ENCODE peak calls at places on chromosomes 2 and 18, in six cellular contexts. One of them, this sample, is unnamed.

GRCh38 chr2:23404426-23404825 is 19.4 kb downstream of the KLHL29 start:
- DNase-seq in psoas muscle: no peak
- DNase-seq in AG10803: peak; percentile 82
- DNase-seq in dorsolateral prefrontal cortex: no peak
- DNase-seq in RWPE2: no peak
- DNase-seq in BE2C: peak; percentile 73
- DNase-seq in this sample: peak; percentile 87

GRCh38 chr2:127508621-127509034 is 17.7 kb downstream of the IWS1 start:
- DNase-seq in psoas muscle: peak; percentile 87
- DNase-seq in AG10803: peak; percentile 100
- DNase-seq in dorsolateral prefrontal cortex: peak; percentile 77
- DNase-seq in RWPE2: peak; percentile 91
- DNase-seq in BE2C: peak; percentile 60
- DNase-seq in this sample: peak; percentile 99

GRCh38 chr2:48531141-48531648 is 1.2 kb downstream of the STON1 start:
- DNase-seq in psoas muscle: no peak
- DNase-seq in AG10803: peak; percentile 82
- DNase-seq in dorsolateral prefrontal cortex: no peak
- DNase-seq in RWPE2: no peak
- DNase-seq in BE2C: peak; percentile 10
- DNase-seq in this sample: peak; percentile 85

GRCh38 chr2:120898496-120898895 is 162.8 kb downstream of the GLI2 start:
- DNase-seq in psoas muscle: peak; percentile 7
- DNase-seq in AG10803: no peak
- DNase-seq in dorsolateral prefrontal cortex: no peak
- DNase-seq in RWPE2: no peak
- DNase-seq in BE2C: no peak
- DNase-seq in this sample: no peak

GRCh38 chr2:2107140-2107539 is 223.9 kb downstream of the MYT1L start:
- DNase-seq in psoas muscle: no peak
- DNase-seq in AG10803: no peak
- DNase-seq in dorsolateral prefrontal cortex: no peak
- DNase-seq in RWPE2: no peak
- DNase-seq in BE2C: peak; percentile 74
- DNase-seq in this sample: no peak

GRCh38 chr2:52074139-52074719 is 1042.3 kb upstream of the NRXN1 start:
- DNase-seq in psoas muscle: no peak
- DNase-seq in AG10803: no peak
- DNase-seq in dorsolateral prefrontal cortex: no peak
- DNase-seq in RWPE2: no peak
- DNase-seq in BE2C: peak; percentile 60
- DNase-seq in this sample: no peak

GRCh38 chr2:42843611-42844010 is 51.2 kb upstream of the HAAO start:
- DNase-seq in psoas muscle: no peak
- DNase-seq in AG10803: no peak
- DNase-seq in dorsolateral prefrontal cortex: no peak
- DNase-seq in RWPE2: no peak
- DNase-seq in BE2C: no peak
- DNase-seq in this sample: no peak

GRCh38 chr2:138474093-138474834 is 27.3 kb upstream of the SPOPL start:
- DNase-seq in psoas muscle: no peak
- DNase-seq in AG10803: no peak
- DNase-seq in dorsolateral prefrontal cortex: no peak
- DNase-seq in RWPE2: no peak
- DNase-seq in BE2C: no peak
- DNase-seq in this sample: peak; percentile 89

GRCh38 chr2:118231759-118232158 is 143.5 kb downstream of the INSIG2 start:
- DNase-seq in psoas muscle: no peak
- DNase-seq in AG10803: no peak
- DNase-seq in dorsolateral prefrontal cortex: no peak
- DNase-seq in RWPE2: no peak
- DNase-seq in BE2C: no peak
- DNase-seq in this sample: no peak

GRCh38 chr2:202135111-202135874 is 62.2 kb downstream of the KIAA2012 start:
- DNase-seq in psoas muscle: peak; percentile 85
- DNase-seq in AG10803: peak; percentile 100
- DNase-seq in dorsolateral prefrontal cortex: peak; percentile 40
- DNase-seq in RWPE2: no peak
- DNase-seq in BE2C: no peak
- DNase-seq in this sample: peak; percentile 99

DNA sequence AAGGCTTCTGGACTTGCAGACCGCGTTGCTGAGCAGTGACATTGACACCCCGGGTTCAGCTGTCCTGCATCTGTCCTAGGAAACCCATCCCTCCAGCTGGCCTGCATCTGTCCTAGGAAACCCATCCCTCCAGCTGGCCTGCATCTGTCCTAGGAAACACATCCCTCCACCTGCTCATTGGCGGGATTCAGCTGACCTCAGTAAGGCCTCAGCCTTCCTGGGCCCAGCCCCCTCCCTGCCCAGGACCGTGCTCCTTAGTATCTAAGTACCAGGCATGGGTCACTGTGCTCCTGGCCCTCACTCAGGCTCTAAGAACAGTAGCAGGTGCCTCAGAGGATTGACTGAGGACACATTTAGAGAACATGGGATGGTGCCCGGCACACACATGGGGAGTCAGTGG is 1.2 kb downstream of the MLPH start:
- DNase-seq in psoas muscle: no peak
- DNase-seq in AG10803: no peak
- DNase-seq in dorsolateral prefrontal cortex: no peak
- DNase-seq in RWPE2: no peak
- DNase-seq in BE2C: no peak
- DNase-seq in this sample: no peak
- H3K4me3 ChIP-seq in psoas muscle: no peak overlapping the region
- H3K4me3 ChIP-seq in AG10803: no peak overlapping the region
- H3K4me3 ChIP-seq in dorsolateral prefrontal cortex: no peak overlapping the region
- H3K4me3 ChIP-seq in RWPE2: no peak overlapping the region
- H3K4me3 ChIP-seq in BE2C: no peak overlapping the region
- H3K4me3 ChIP-seq in this sample: peak overlapping the region; percentile 72

GRCh38 chr18:35512761-35513160 is 15.0 kb upstream of the INO80C start:
- DNase-seq in psoas muscle: no peak
- DNase-seq in AG10803: no peak
- DNase-seq in dorsolateral prefrontal cortex: no peak
- DNase-seq in RWPE2: no peak
- DNase-seq in BE2C: no peak
- DNase-seq in this sample: no peak

GRCh38 chr18:35510071-35511010 is 12.6 kb upstream of the INO80C start:
- DNase-seq in psoas muscle: no peak
- DNase-seq in AG10803: no peak
- DNase-seq in dorsolateral prefrontal cortex: no peak
- DNase-seq in RWPE2: no peak
- DNase-seq in BE2C: no peak
- DNase-seq in this sample: no peak

GRCh38 chr18:35513181-35513932 is 15.6 kb upstream of the INO80C start:
- DNase-seq in psoas muscle: peak; percentile 74
- DNase-seq in AG10803: peak; percentile 75
- DNase-seq in dorsolateral prefrontal cortex: peak; percentile 36
- DNase-seq in RWPE2: no peak
- DNase-seq in BE2C: no peak
- DNase-seq in this sample: peak; percentile 88

GRCh38 chr18:35511428-35511827 is 13.7 kb upstream of the INO80C start:
- DNase-seq in psoas muscle: no peak
- DNase-seq in AG10803: no peak
- DNase-seq in dorsolateral prefrontal cortex: no peak
- DNase-seq in RWPE2: no peak
- DNase-seq in BE2C: no peak
- DNase-seq in this sample: no peak

DNA sequence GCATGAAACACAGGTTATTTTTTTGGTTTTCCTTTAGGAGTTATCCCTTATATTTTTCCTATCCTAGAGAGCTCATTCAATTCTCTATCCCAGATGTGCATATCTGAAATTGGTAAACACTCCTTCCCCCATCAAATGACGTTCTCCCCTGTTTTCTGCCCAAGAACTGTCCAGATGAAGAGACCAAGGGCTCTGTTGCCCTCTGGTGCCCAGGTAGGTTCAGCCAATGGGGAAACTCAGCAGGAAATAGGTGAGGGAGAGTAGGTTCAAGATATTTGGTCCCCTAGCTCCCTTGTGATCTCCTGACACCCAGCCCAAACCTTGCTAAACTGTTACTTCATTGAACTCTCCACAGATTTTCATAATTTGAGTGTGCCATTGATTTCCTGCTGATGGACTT is 14.1 kb upstream of the INO80C start:
- DNase-seq in psoas muscle: no peak
- DNase-seq in AG10803: no peak
- DNase-seq in dorsolateral prefrontal cortex: no peak
- DNase-seq in RWPE2: no peak
- DNase-seq in BE2C: no peak
- DNase-seq in this sample: no peak
- TF ChIP-seq CTCF in psoas muscle: no peak
- TF ChIP-seq CTCF in AG10803: no peak
- TF ChIP-seq CTCF in dorsolateral prefrontal cortex: no peak
- TF ChIP-seq CTCF in RWPE2: peak; percentile 35
- TF ChIP-seq CTCF in BE2C: no peak
- TF ChIP-seq CTCF in this sample: no peak

GRCh38 chr18:76697441-76697901 is 124.9 kb upstream of the ZNF236 start:
- DNase-seq in psoas muscle: no peak
- DNase-seq in AG10803: peak; percentile 12
- DNase-seq in dorsolateral prefrontal cortex: no peak
- DNase-seq in RWPE2: no peak
- DNase-seq in BE2C: no peak
- DNase-seq in this sample: peak; percentile 29
- H3K4me3 ChIP-seq in psoas muscle: no peak overlapping the region
- H3K4me3 ChIP-seq in AG10803: peak overlapping the region; percentile 13
- H3K4me3 ChIP-seq in dorsolateral prefrontal cortex: no peak overlapping the region
- H3K4me3 ChIP-seq in RWPE2: no peak overlapping the region
- H3K4me3 ChIP-seq in BE2C: no peak overlapping the region
- H3K4me3 ChIP-seq in this sample: no peak overlapping the region

DNA sequence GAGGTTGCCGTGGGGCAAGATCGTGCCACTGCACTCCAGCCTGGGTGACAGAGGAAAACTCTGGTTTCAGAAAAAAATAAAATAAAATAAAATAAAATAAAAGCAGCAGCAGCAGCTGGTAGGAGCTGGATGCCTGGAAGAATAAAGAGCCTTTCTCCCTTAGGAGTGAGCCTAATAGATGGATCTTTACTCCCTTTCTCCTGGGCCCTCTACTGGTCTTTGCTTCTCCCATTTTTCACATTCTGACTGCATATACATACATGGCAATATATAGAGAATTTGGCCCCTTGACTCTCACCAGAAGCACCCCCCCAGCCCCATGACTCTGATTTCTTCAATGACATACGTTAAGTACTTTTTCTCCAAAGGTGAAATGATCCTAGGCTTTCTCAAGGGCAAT is 9.8 kb upstream of the MALT1 start:
- DNase-seq in psoas muscle: no peak
- DNase-seq in AG10803: peak; percentile 30
- DNase-seq in dorsolateral prefrontal cortex: no peak
- DNase-seq in RWPE2: no peak
- DNase-seq in BE2C: no peak
- DNase-seq in this sample: peak; percentile 42
- TF ChIP-seq CTCF in psoas muscle: peak; percentile 35
- TF ChIP-seq CTCF in AG10803: peak; percentile 52
- TF ChIP-seq CTCF in dorsolateral prefrontal cortex: no peak
- TF ChIP-seq CTCF in RWPE2: peak; percentile 24
- TF ChIP-seq CTCF in BE2C: peak; percentile 24
- TF ChIP-seq CTCF in this sample: peak; percentile 20

GRCh38 chr2:205474746-205475145 is 207.6 kb upstream of the NRP2 start:
- DNase-seq in psoas muscle: no peak
- DNase-seq in AG10803: peak; percentile 68
- DNase-seq in dorsolateral prefrontal cortex: no peak
- DNase-seq in RWPE2: no peak
- DNase-seq in BE2C: no peak
- DNase-seq in this sample: peak; percentile 20
- H3K4me3 ChIP-seq in psoas muscle: no peak overlapping the region
- H3K4me3 ChIP-seq in AG10803: no peak overlapping the region
- H3K4me3 ChIP-seq in dorsolateral prefrontal cortex: no peak overlapping the region
- H3K4me3 ChIP-seq in RWPE2: no peak overlapping the region
- H3K4me3 ChIP-seq in BE2C: no peak overlapping the region
- H3K4me3 ChIP-seq in this sample: no peak overlapping the region

GRCh38 chr2:39730685-39731302 is 48.3 kb downstream of the THUMPD2 start:
- DNase-seq in psoas muscle: no peak
- DNase-seq in AG10803: no peak
- DNase-seq in dorsolateral prefrontal cortex: no peak
- DNase-seq in RWPE2: no peak
- DNase-seq in BE2C: no peak
- DNase-seq in this sample: peak; percentile 65
- TF ChIP-seq CTCF in psoas muscle: peak; percentile 38
- TF ChIP-seq CTCF in AG10803: peak; percentile 54
- TF ChIP-seq CTCF in dorsolateral prefrontal cortex: peak; percentile 68
- TF ChIP-seq CTCF in RWPE2: peak; percentile 56
- TF ChIP-seq CTCF in BE2C: peak; percentile 84
- TF ChIP-seq CTCF in this sample: peak; percentile 68

GRCh38 chr2:119354860-119355259 is 11.8 kb downstream of the C2orf76 start:
- DNase-seq in psoas muscle: no peak
- DNase-seq in AG10803: no peak
- DNase-seq in dorsolateral prefrontal cortex: no peak
- DNase-seq in RWPE2: no peak
- DNase-seq in BE2C: no peak
- DNase-seq in this sample: no peak
- H3K4me3 ChIP-seq in psoas muscle: no peak overlapping the region
- H3K4me3 ChIP-seq in AG10803: no peak overlapping the region
- H3K4me3 ChIP-seq in dorsolateral prefrontal cortex: no peak overlapping the region
- H3K4me3 ChIP-seq in RWPE2: no peak overlapping the region
- H3K4me3 ChIP-seq in BE2C: no peak overlapping the region
- H3K4me3 ChIP-seq in this sample: no peak overlapping the region

GRCh38 chr18:76922107-76922506 is 99.8 kb downstream of the ZNF236 start:
- DNase-seq in psoas muscle: peak; percentile 72
- DNase-seq in AG10803: peak; percentile 43
- DNase-seq in dorsolateral prefrontal cortex: peak; percentile 73
- DNase-seq in RWPE2: no peak
- DNase-seq in BE2C: peak; percentile 53
- DNase-seq in this sample: peak; percentile 42
- TF ChIP-seq CTCF in psoas muscle: peak; percentile 55
- TF ChIP-seq CTCF in AG10803: peak; percentile 68
- TF ChIP-seq CTCF in dorsolateral prefrontal cortex: peak; percentile 79
- TF ChIP-seq CTCF in RWPE2: peak; percentile 33
- TF ChIP-seq CTCF in BE2C: peak; percentile 75
- TF ChIP-seq CTCF in this sample: peak; percentile 53

DNA sequence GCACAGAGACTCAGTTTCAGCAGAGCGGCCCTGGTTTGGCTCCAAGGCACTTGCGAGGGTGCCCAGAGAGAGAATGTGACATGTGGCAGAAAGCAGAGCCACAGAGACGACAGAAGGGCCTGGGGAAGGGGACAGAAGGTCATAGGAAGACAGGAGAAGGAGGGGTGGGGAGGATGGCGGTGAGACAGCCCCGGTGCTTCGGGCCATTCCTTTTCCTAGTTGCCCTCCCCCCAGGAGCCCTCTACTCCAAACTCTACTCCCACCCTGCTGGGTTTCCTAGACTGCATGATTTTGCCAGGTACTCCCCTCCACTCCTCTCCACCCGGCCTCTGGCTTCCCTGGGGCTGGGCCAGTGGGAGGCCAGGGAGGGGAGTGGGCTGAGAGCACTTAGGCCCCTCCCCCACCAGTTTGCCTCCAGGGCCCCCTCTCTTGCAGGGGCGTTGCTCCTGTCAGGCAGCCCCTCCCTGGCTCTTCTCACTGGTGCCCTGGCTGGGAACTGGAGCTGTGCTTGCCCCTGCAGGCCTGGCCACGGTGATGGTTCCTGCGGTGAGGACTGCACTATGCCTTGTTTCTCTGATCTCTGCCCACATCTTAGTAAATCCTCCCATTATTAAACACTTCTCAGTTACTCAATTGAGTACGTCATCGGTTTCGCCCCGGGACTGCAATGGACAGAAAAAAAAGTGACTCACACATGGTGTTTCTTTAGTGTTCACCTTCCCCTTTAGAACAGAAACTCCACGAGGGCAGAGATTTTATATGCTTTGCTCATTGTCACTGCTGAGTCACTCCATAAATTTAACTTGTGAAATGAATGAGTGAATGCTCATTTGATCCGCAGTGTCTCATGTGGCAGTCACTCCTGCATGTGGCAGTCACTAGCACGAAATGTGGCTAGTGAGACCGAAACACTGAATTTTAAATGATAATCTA is 58.7 kb upstream of the SP3 start:
- DNase-seq in psoas muscle: peak; percentile 81
- DNase-seq in AG10803: peak; percentile 95
- DNase-seq in dorsolateral prefrontal cortex: no peak
- DNase-seq in RWPE2: peak; percentile 81
- DNase-seq in BE2C: peak; percentile 63
- DNase-seq in this sample: peak; percentile 95
- H3K4me3 ChIP-seq in psoas muscle: peak overlapping the region; percentile 48
- H3K4me3 ChIP-seq in AG10803: peak overlapping the region; percentile 40
- H3K4me3 ChIP-seq in dorsolateral prefrontal cortex: no peak overlapping the region
- H3K4me3 ChIP-seq in RWPE2: no peak overlapping the region
- H3K4me3 ChIP-seq in BE2C: no peak overlapping the region
- H3K4me3 ChIP-seq in this sample: no peak overlapping the region

This sample was measured in cardiac fibroblast.